ENCODE peak calls at places on chromosome 9, in ten cellular contexts. A is naive thymus-derived CD4-positive, alpha-beta T cell; G is activated gamma-delta T cell; O is NCI-H1105 treated with DMSO at 0.1 percent for 48 hours; S is activated CD8-positive, alpha-beta T cell treated with anti-CD3 and anti-CD28 coated beads for 36 hours; M is GM12892; E is RCC 7860; H is EL; Q is cardiac fibroblast; W is MV-4-11. T is an unnamed sample.

GRCh38 chr9:129283290-129283691 is 105.2 kb upstream of the IER5L start:
- DNase-seq in A (no peak), G (no peak), O (no peak), S (no peak), M (no peak), E (no peak), H (no peak), Q (no peak), W (no peak), T (no peak)

GRCh38 chr9:13264788-13265187 is 14.7 kb downstream of the MPDZ start:
- DNase-seq in A (no peak), G (no peak), O (no peak), S (no peak), M (no peak), E (no peak), H (peak), Q (peak), W (no peak), T (no peak)

GRCh38 chr9:99377790-99378775 is 156.0 kb downstream of the SEC61B start:
- DNase-seq in A (no peak), G (no peak), O (no peak), S (no peak), M (no peak), E (no peak), H (peak), Q (no peak), W (no peak), T (no peak)

GRCh38 chr9:37035472-37036236 is 1.6 kb upstream of the PAX5 start:
- DNase-seq in A (no peak), G (no peak), O (no peak), S (no peak), M (peak), E (no peak), H (no peak), Q (no peak), W (no peak), T (peak)

GRCh38 chr9:135229701-135230385 is 142.4 kb downstream of the OLFM1 start:
- DNase-seq in A (no peak), G (no peak), O (no peak), S (no peak), M (no peak), E (no peak), H (no peak), Q (no peak), W (no peak), T (no peak)

GRCh38 chr9:97752274-97752673 is 55.1 kb upstream of the XPA start:
- DNase-seq in A (no peak), G (no peak), O (no peak), S (no peak), M (no peak), E (no peak), H (no peak), Q (no peak), W (no peak), T (no peak)

GRCh38 chr9:99819123-99819483 is 2.6 kb upstream of the NR4A3 start:
- DNase-seq in A (no peak), G (no peak), O (no peak), S (peak), M (no peak), E (no peak), H (no peak), Q (no peak), W (peak), T (no peak)

GRCh38 chr9:87857948-87858335 is 24.7 kb upstream of the SPATA31E1 start:
- DNase-seq in A (no peak), G (no peak), O (no peak), S (no peak), M (no peak), E (no peak), H (no peak), Q (no peak), W (no peak), T (no peak)

GRCh38 chr9:20408513-20408912 is 213.8 kb downstream of the MLLT3 start:
- DNase-seq in A (no peak), G (no peak), O (no peak), S (no peak), M (no peak), E (no peak), H (no peak), Q (no peak), W (no peak), T (no peak)

GRCh38 chr9:129427113-129427512 is 193.8 kb downstream of the C9orf50 start:
- DNase-seq in A (no peak), G (no peak), O (no peak), S (no peak), M (no peak), E (no peak), H (no peak), Q (no peak), W (no peak), T (no peak)

GRCh38 chr9:85258823-85259370 is 482.9 kb downstream of the AGTPBP1 start:
- DNase-seq in A (no peak), G (no peak), O (peak), S (peak), M (peak), E (peak), H (peak), Q (peak), W (peak), T (peak)

GRCh38 chr9:136520053-136520540 is 25.8 kb downstream of the NOTCH1 start:
- DNase-seq in A (no peak), G (no peak), O (peak), S (no peak), M (no peak), E (peak), H (no peak), Q (no peak), W (no peak), T (no peak)

GRCh38 chr9:106675780-106676179 is 187.2 kb upstream of the ZNF462 start:
- DNase-seq in A (no peak), G (no peak), O (no peak), S (no peak), M (no peak), E (peak), H (no peak), Q (no peak), W (no peak), T (no peak)

GRCh38 chr9:106958955-106959657 is 96.1 kb downstream of the ZNF462 start:
- DNase-seq in A (no peak), G (no peak), O (no peak), S (no peak), M (no peak), E (no peak), H (peak), Q (no peak), W (no peak), T (no peak)

GRCh38 chr9:106866243-106866642 is 3.3 kb downstream of the ZNF462 start:
- DNase-seq in A (no peak), G (no peak), O (no peak), S (no peak), M (no peak), E (no peak), H (no peak), Q (no peak), W (no peak), T (no peak)

GRCh38 chr9:109115931-109116541 is 3.7 kb downstream of the TMEM245 start:
- DNase-seq in A (no peak), G (no peak), O (no peak), S (no peak), M (no peak), E (no peak), H (no peak), Q (peak), W (no peak), T (no peak)

T was measured in KBM-7.